ENCODE peak calls at places on chromosomes 6 and 20, in four cellular contexts. One of them, this sample, is unnamed. For H3K27me3, the result is how much of the 10 kb centered on the place peaks cover.

GRCh38 chr6:37630281-37630799 is 67.3 kb downstream of the MDGA1 start:
- DNase-seq in GM12878: no peak
- DNase-seq in HepG2: peak
- DNase-seq in K562: peak
- DNase-seq in this sample: peak

GRCh38 chr6:52507557-52508260 is 69.2 kb downstream of the TRAM2 start:
- DNase-seq in HepG2: no peak
- DNase-seq in GM12878: no peak
- DNase-seq in K562: no peak
- DNase-seq in this sample: no peak

GRCh38 chr6:101741474-101742171 is 348.1 kb downstream of the GRIK2 start:
- DNase-seq in GM12878: no peak
- DNase-seq in HepG2: no peak
- DNase-seq in K562: no peak
- DNase-seq in this sample: peak

GRCh38 chr6:37051138-37052026 is 45.9 kb downstream of the FGD2 start:
- DNase-seq in GM12878: peak
- DNase-seq in K562: peak
- DNase-seq in HepG2: peak
- DNase-seq in this sample: peak

GRCh38 chr20:38538789-38539188 is 42.2 kb upstream of the ADIG start:
- DNase-seq in GM12878: no peak
- DNase-seq in K562: no peak
- DNase-seq in HepG2: no peak
- DNase-seq in this sample: no peak

GRCh38 chr6:24517659-24518538 is 23.1 kb downstream of the ALDH5A1 start:
- DNase-seq in HepG2: no peak
- DNase-seq in K562: no peak
- DNase-seq in GM12878: peak
- DNase-seq in this sample: no peak

GRCh38 chr20:63977392-63978276 is 1.8 kb downstream of the SAMD10 start:
- DNase-seq in K562: peak
- DNase-seq in GM12878: no peak
- DNase-seq in HepG2: peak
- DNase-seq in this sample: no peak

GRCh38 chr6:168165373-168165772 is 86.4 kb upstream of the FRMD1 start:
- DNase-seq in GM12878: no peak
- DNase-seq in K562: no peak
- DNase-seq in HepG2: no peak
- DNase-seq in this sample: no peak

GRCh38 chr6:25250878-25251277 is 28.3 kb upstream of the CARMIL1 start:
- DNase-seq in HepG2: no peak
- DNase-seq in K562: no peak
- DNase-seq in GM12878: peak
- DNase-seq in this sample: no peak

GRCh38 chr20:1987826-1988225 is 6.0 kb downstream of the PDYN start:
- DNase-seq in HepG2: no peak
- DNase-seq in K562: no peak
- DNase-seq in GM12878: no peak
- DNase-seq in this sample: no peak

GRCh38 chr6:77456531-77457248 is 6.6 kb downstream of the HTR1B start:
- DNase-seq in GM12878: no peak
- DNase-seq in K562: no peak
- DNase-seq in HepG2: peak
- DNase-seq in this sample: peak

GRCh38 chr6:77458421-77458820 is 4.9 kb downstream of the HTR1B start:
- DNase-seq in K562: no peak
- DNase-seq in HepG2: no peak
- DNase-seq in GM12878: no peak
- DNase-seq in this sample: peak

GRCh38 chr6:77454386-77454785 is 8.9 kb downstream of the HTR1B start:
- DNase-seq in HepG2: no peak
- DNase-seq in GM12878: no peak
- DNase-seq in K562: no peak
- DNase-seq in this sample: no peak

GRCh38 chr6:77455271-77455670 is 8.0 kb downstream of the HTR1B start:
- DNase-seq in K562: no peak
- DNase-seq in HepG2: no peak
- DNase-seq in GM12878: no peak
- DNase-seq in this sample: peak

DNA sequence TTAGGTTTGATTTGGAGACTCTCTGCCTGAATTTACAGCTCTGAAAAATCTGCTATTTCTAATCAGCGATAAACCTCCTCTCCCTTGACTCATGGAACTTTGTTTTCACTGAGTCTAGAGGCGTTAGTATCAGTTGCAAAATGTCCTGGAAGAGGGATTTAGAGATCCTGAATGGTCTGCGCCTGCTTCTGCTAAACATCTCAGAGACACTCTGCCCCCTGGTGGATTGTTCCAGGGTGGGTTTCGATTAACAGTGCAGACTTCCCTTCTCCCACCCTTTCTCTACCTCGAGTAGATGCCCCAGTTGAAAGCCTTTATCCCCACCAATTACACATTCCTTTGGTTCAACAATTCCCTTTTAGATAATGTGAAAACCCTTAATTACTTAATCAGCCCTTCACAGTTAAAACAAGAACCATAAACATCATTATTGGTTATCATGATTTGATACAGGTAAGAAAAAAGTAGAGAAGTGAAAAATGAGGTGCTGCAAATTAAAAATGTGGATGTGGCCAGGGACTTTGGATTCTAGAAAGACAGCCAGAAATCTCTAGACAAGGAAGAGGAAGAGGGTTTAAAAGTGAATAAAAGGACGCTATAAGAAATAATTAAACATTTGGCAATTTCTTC is 5.5 kb downstream of the HTR1B start:
- DNase-seq in HepG2: peak
- DNase-seq in K562: peak
- DNase-seq in GM12878: no peak
- DNase-seq in this sample: peak
- TF ChIP-seq MYC in HepG2: no peak
- TF ChIP-seq MYC in K562: no peak
- TF ChIP-seq MYC in GM12878: no peak
- TF ChIP-seq MYC in this sample: no peak

GRCh38 chr6:150352321-150353296 is 16.2 kb upstream of the IYD start:
- DNase-seq in HepG2: no peak
- DNase-seq in K562: no peak
- DNase-seq in GM12878: no peak
- DNase-seq in this sample: no peak
- TF ChIP-seq CTCF in HepG2: no peak
- TF ChIP-seq CTCF in K562: peak
- TF ChIP-seq CTCF in GM12878: no peak
- TF ChIP-seq CTCF in this sample: no peak

GRCh38 chr6:114389111-114389510 is 46.3 kb upstream of the HS3ST5 start:
- DNase-seq in HepG2: no peak
- DNase-seq in K562: no peak
- DNase-seq in GM12878: no peak
- DNase-seq in this sample: no peak
- H3K27me3 ChIP-seq in HepG2: under half
- H3K27me3 ChIP-seq in K562: under half
- H3K27me3 ChIP-seq in GM12878: under half
- H3K27me3 ChIP-seq in this sample: under half

GRCh38 chr20:46752639-46753235 is 43.3 kb downstream of the SLC2A10 start:
- DNase-seq in GM12878: no peak
- DNase-seq in HepG2: peak
- DNase-seq in K562: peak
- DNase-seq in this sample: peak
- TF ChIP-seq MYC in GM12878: no peak
- TF ChIP-seq MYC in HepG2: no peak
- TF ChIP-seq MYC in K562: no peak
- TF ChIP-seq MYC in this sample: no peak

DNA sequence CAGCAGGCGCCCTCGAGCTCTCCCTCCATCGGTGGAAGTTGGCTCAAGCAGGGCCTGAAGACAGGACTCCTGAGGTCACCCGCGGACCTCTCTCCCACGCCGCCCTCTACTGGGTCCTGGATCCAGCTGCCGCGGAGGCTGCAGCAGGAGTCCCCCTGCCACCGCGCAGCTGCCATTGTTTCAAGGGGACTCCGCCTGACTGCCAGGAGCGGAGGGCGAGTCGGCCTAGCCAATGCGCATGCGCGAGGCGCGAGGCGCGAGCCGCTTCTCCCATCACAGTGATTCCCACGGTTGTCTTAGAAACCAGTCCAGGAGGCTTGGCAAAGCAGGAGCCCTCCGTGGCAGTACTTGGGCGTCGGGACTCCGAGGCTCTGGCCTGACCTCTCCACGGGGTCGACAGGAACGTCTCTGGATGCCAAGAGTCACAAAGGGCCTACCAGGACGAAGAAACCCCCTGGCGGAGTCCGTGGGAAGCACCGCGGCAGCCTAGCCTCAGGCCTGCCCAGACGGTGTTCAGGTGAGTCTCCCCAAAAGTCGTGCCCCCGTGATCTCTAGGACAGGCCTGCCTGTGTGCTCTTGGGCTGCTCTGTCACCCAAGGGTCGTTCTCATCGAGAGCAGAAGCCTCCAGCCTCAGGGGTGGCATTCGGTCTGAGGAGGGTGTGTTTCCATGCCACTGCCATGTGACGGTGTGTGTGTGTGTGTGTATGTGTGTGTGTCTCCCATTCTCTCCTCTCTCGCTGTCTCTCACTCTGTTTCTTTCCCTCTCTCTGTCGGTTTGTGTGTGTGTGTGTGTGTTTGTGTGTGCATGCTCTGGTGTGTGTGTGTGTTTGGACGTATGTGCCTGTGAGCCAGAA is 290.6 kb upstream of the ZNF337 start:
- DNase-seq in GM12878: no peak
- DNase-seq in HepG2: no peak
- DNase-seq in K562: peak
- DNase-seq in this sample: peak
- TF ChIP-seq CTCF in GM12878: peak
- TF ChIP-seq CTCF in HepG2: peak
- TF ChIP-seq CTCF in K562: peak
- TF ChIP-seq CTCF in this sample: peak

DNA sequence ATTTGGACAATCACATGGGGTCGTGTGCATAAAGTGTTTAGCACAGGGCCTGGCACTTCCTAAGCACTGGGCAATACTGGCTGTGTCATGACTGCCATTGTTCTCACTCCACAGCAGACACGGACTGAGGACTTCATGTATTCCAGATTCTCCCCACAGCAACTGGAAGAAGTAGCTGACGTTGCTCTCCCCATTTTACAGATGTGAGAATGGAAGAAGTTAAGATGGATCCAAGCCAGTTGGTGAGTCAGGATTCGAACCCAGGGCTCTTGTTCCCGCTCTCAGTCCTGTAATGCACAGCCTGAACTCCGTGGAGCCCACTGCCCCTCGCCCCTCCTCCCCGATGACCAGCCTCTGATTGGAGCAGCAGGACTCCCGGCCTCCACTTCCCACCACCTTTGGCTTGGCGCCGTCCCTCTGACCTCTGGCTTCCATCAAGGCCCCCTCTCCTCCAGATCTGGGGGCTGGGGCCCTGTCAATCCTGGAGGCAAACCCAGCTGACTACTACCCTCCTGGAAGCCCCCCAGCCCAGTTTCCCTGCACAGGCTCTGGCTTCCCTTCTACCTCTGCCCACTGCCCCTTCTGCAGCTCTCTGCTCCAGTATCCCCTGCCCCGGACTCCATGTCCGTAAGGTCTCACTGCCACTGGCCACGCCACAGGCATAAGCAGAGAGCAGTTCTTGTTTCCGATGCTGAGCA is 12.7 kb downstream of the NOL4L start:
- DNase-seq in HepG2: no peak
- DNase-seq in K562: no peak
- DNase-seq in GM12878: no peak
- DNase-seq in this sample: no peak
- H3K27me3 ChIP-seq in HepG2: under half
- H3K27me3 ChIP-seq in K562: under half
- H3K27me3 ChIP-seq in GM12878: under half
- H3K27me3 ChIP-seq in this sample: under half